ENCODE peak calls at places on chromosome 2, in eight cellular contexts. One of them, this sample, is unnamed.
A peak's percentile ranks its signal among the peaks of the same experiment; 100 is the strongest.

GRCh38 chr2:147464737-147465437 is 379.9 kb upstream of the ACVR2A start:
- DNase-seq in HT1080: no peak
- DNase-seq in stimulated activated CD4-positive, alpha-beta T cell treated with anti-CD3 and anti-CD28 coated beads, Interleukin-2, amount 100 ng/mL, for 48 hours: no peak
- DNase-seq in RWPE1: peak; percentile 23
- DNase-seq in iPS DF 6.9: no peak
- DNase-seq in fibroblast of mammary gland: no peak
- DNase-seq in HCT116: no peak
- DNase-seq in NCI-H774: no peak
- DNase-seq in this sample: no peak

GRCh38 chr2:157777425-157777824 is 98.7 kb downstream of the ACVR1 start:
- DNase-seq in HT1080: peak; percentile 48
- DNase-seq in stimulated activated CD4-positive, alpha-beta T cell treated with anti-CD3 and anti-CD28 coated beads, Interleukin-2, amount 100 ng/mL, for 48 hours: peak; percentile 30
- DNase-seq in RWPE1: peak; percentile 54
- DNase-seq in iPS DF 6.9: no peak
- DNase-seq in fibroblast of mammary gland: peak; percentile 71
- DNase-seq in HCT116: peak; percentile 28
- DNase-seq in NCI-H774: peak; percentile 2
- DNase-seq in this sample: no peak

GRCh38 chr2:203097735-203098134 is 83.1 kb downstream of the NBEAL1 start:
- DNase-seq in HT1080: no peak
- DNase-seq in stimulated activated CD4-positive, alpha-beta T cell treated with anti-CD3 and anti-CD28 coated beads, Interleukin-2, amount 100 ng/mL, for 48 hours: no peak
- DNase-seq in RWPE1: no peak
- DNase-seq in iPS DF 6.9: no peak
- DNase-seq in fibroblast of mammary gland: peak; percentile 23
- DNase-seq in HCT116: peak; percentile 12
- DNase-seq in NCI-H774: no peak
- DNase-seq in this sample: no peak

GRCh38 chr2:135974036-135974435 is 11.4 kb downstream of the DARS1 start:
- DNase-seq in HT1080: no peak
- DNase-seq in stimulated activated CD4-positive, alpha-beta T cell treated with anti-CD3 and anti-CD28 coated beads, Interleukin-2, amount 100 ng/mL, for 48 hours: no peak
- DNase-seq in RWPE1: no peak
- DNase-seq in iPS DF 6.9: no peak
- DNase-seq in fibroblast of mammary gland: no peak
- DNase-seq in HCT116: no peak
- DNase-seq in NCI-H774: no peak
- DNase-seq in this sample: no peak

GRCh38 chr2:137900421-137901141 is 63.7 kb upstream of the HNMT start:
- DNase-seq in HT1080: no peak
- DNase-seq in stimulated activated CD4-positive, alpha-beta T cell treated with anti-CD3 and anti-CD28 coated beads, Interleukin-2, amount 100 ng/mL, for 48 hours: no peak
- DNase-seq in RWPE1: no peak
- DNase-seq in iPS DF 6.9: no peak
- DNase-seq in fibroblast of mammary gland: no peak
- DNase-seq in HCT116: no peak
- DNase-seq in NCI-H774: no peak
- DNase-seq in this sample: no peak

GRCh38 chr2:14673351-14673875 is 40.9 kb downstream of the LRATD1 start:
- DNase-seq in HT1080: peak; percentile 20
- DNase-seq in stimulated activated CD4-positive, alpha-beta T cell treated with anti-CD3 and anti-CD28 coated beads, Interleukin-2, amount 100 ng/mL, for 48 hours: no peak
- DNase-seq in RWPE1: no peak
- DNase-seq in iPS DF 6.9: no peak
- DNase-seq in fibroblast of mammary gland: peak; percentile 1
- DNase-seq in HCT116: no peak
- DNase-seq in NCI-H774: no peak
- DNase-seq in this sample: no peak

GRCh38 chr2:38898256-38898655 is 8.6 kb downstream of the ARHGEF33 start:
- DNase-seq in HT1080: peak; percentile 39
- DNase-seq in stimulated activated CD4-positive, alpha-beta T cell treated with anti-CD3 and anti-CD28 coated beads, Interleukin-2, amount 100 ng/mL, for 48 hours: no peak
- DNase-seq in RWPE1: no peak
- DNase-seq in iPS DF 6.9: no peak
- DNase-seq in fibroblast of mammary gland: peak; percentile 20
- DNase-seq in HCT116: no peak
- DNase-seq in NCI-H774: no peak
- DNase-seq in this sample: no peak

GRCh38 chr2:47119001-47119400 is 36.1 kb downstream of the STPG4 start:
- DNase-seq in HT1080: peak; percentile 81
- DNase-seq in stimulated activated CD4-positive, alpha-beta T cell treated with anti-CD3 and anti-CD28 coated beads, Interleukin-2, amount 100 ng/mL, for 48 hours: no peak
- DNase-seq in RWPE1: peak; percentile 56
- DNase-seq in iPS DF 6.9: no peak
- DNase-seq in fibroblast of mammary gland: peak; percentile 89
- DNase-seq in HCT116: no peak
- DNase-seq in NCI-H774: no peak
- DNase-seq in this sample: no peak

GRCh38 chr2:98911126-98911375 is 25.0 kb downstream of the CRACDL start:
- DNase-seq in HT1080: no peak
- DNase-seq in stimulated activated CD4-positive, alpha-beta T cell treated with anti-CD3 and anti-CD28 coated beads, Interleukin-2, amount 100 ng/mL, for 48 hours: no peak
- DNase-seq in RWPE1: no peak
- DNase-seq in iPS DF 6.9: no peak
- DNase-seq in fibroblast of mammary gland: no peak
- DNase-seq in HCT116: no peak
- DNase-seq in NCI-H774: no peak
- DNase-seq in this sample: no peak

GRCh38 chr2:216394888-216395287 is 17.4 kb upstream of the SMARCAL1 start:
- DNase-seq in HT1080: no peak
- DNase-seq in stimulated activated CD4-positive, alpha-beta T cell treated with anti-CD3 and anti-CD28 coated beads, Interleukin-2, amount 100 ng/mL, for 48 hours: no peak
- DNase-seq in RWPE1: no peak
- DNase-seq in iPS DF 6.9: no peak
- DNase-seq in fibroblast of mammary gland: no peak
- DNase-seq in HCT116: no peak
- DNase-seq in NCI-H774: no peak
- DNase-seq in this sample: no peak

GRCh38 chr2:41998201-41998781 is 49.5 kb upstream of the PKDCC start:
- DNase-seq in HT1080: no peak
- DNase-seq in stimulated activated CD4-positive, alpha-beta T cell treated with anti-CD3 and anti-CD28 coated beads, Interleukin-2, amount 100 ng/mL, for 48 hours: no peak
- DNase-seq in RWPE1: no peak
- DNase-seq in iPS DF 6.9: no peak
- DNase-seq in fibroblast of mammary gland: no peak
- DNase-seq in HCT116: no peak
- DNase-seq in NCI-H774: no peak
- DNase-seq in this sample: no peak

GRCh38 chr2:65112630-65113029 is 17.3 kb downstream of the RAB1A start:
- DNase-seq in HT1080: no peak
- DNase-seq in stimulated activated CD4-positive, alpha-beta T cell treated with anti-CD3 and anti-CD28 coated beads, Interleukin-2, amount 100 ng/mL, for 48 hours: no peak
- DNase-seq in RWPE1: no peak
- DNase-seq in iPS DF 6.9: no peak
- DNase-seq in fibroblast of mammary gland: no peak
- DNase-seq in HCT116: no peak
- DNase-seq in NCI-H774: no peak
- DNase-seq in this sample: no peak

GRCh38 chr2:176193048-176193447 is 4.6 kb downstream of the HOXD1 start:
- DNase-seq in HT1080: no peak
- DNase-seq in stimulated activated CD4-positive, alpha-beta T cell treated with anti-CD3 and anti-CD28 coated beads, Interleukin-2, amount 100 ng/mL, for 48 hours: no peak
- DNase-seq in RWPE1: no peak
- DNase-seq in iPS DF 6.9: no peak
- DNase-seq in fibroblast of mammary gland: no peak
- DNase-seq in HCT116: no peak
- DNase-seq in NCI-H774: no peak
- DNase-seq in this sample: no peak

GRCh38 chr2:16756831-16757644 is 91.4 kb upstream of the CYRIA start:
- DNase-seq in HT1080: peak; percentile 61
- DNase-seq in stimulated activated CD4-positive, alpha-beta T cell treated with anti-CD3 and anti-CD28 coated beads, Interleukin-2, amount 100 ng/mL, for 48 hours: peak; percentile 64
- DNase-seq in RWPE1: peak; percentile 70
- DNase-seq in iPS DF 6.9: peak; percentile 52
- DNase-seq in fibroblast of mammary gland: peak; percentile 70
- DNase-seq in HCT116: peak; percentile 37
- DNase-seq in NCI-H774: peak; percentile 48
- DNase-seq in this sample: peak; percentile 63

GRCh38 chr2:9110893-9111569 is 95.6 kb upstream of the ASAP2 start:
- DNase-seq in HT1080: peak; percentile 53
- DNase-seq in stimulated activated CD4-positive, alpha-beta T cell treated with anti-CD3 and anti-CD28 coated beads, Interleukin-2, amount 100 ng/mL, for 48 hours: no peak
- DNase-seq in RWPE1: no peak
- DNase-seq in iPS DF 6.9: peak; percentile 70
- DNase-seq in fibroblast of mammary gland: peak; percentile 28
- DNase-seq in HCT116: no peak
- DNase-seq in NCI-H774: no peak
- DNase-seq in this sample: peak; percentile 83

GRCh38 chr2:179273461-179273962 is 8.9 kb upstream of the SESTD1 start:
- DNase-seq in HT1080: no peak
- DNase-seq in stimulated activated CD4-positive, alpha-beta T cell treated with anti-CD3 and anti-CD28 coated beads, Interleukin-2, amount 100 ng/mL, for 48 hours: no peak
- DNase-seq in RWPE1: no peak
- DNase-seq in iPS DF 6.9: no peak
- DNase-seq in fibroblast of mammary gland: no peak
- DNase-seq in HCT116: no peak
- DNase-seq in NCI-H774: peak; percentile 64
- DNase-seq in this sample: no peak

GRCh38 chr2:129300456-129300855 is 679.0 kb upstream of the RAB6C start:
- DNase-seq in HT1080: no peak
- DNase-seq in stimulated activated CD4-positive, alpha-beta T cell treated with anti-CD3 and anti-CD28 coated beads, Interleukin-2, amount 100 ng/mL, for 48 hours: no peak
- DNase-seq in RWPE1: no peak
- DNase-seq in iPS DF 6.9: no peak
- DNase-seq in fibroblast of mammary gland: no peak
- DNase-seq in HCT116: no peak
- DNase-seq in NCI-H774: no peak
- DNase-seq in this sample: no peak

GRCh38 chr2:12556762-12557161 is 160.0 kb upstream of the TRIB2 start:
- DNase-seq in HT1080: peak; percentile 88
- DNase-seq in stimulated activated CD4-positive, alpha-beta T cell treated with anti-CD3 and anti-CD28 coated beads, Interleukin-2, amount 100 ng/mL, for 48 hours: no peak
- DNase-seq in RWPE1: no peak
- DNase-seq in iPS DF 6.9: no peak
- DNase-seq in fibroblast of mammary gland: peak; percentile 68
- DNase-seq in HCT116: no peak
- DNase-seq in NCI-H774: no peak
- DNase-seq in this sample: no peak

GRCh38 chr2:96913398-96914202 is 43.7 kb upstream of the SEMA4C start:
- DNase-seq in HT1080: no peak
- DNase-seq in stimulated activated CD4-positive, alpha-beta T cell treated with anti-CD3 and anti-CD28 coated beads, Interleukin-2, amount 100 ng/mL, for 48 hours: peak; percentile 45
- DNase-seq in RWPE1: no peak
- DNase-seq in iPS DF 6.9: no peak
- DNase-seq in fibroblast of mammary gland: no peak
- DNase-seq in HCT116: no peak
- DNase-seq in NCI-H774: no peak
- DNase-seq in this sample: no peak

GRCh38 chr2:234128606-234129005 is 78.1 kb downstream of the SPP2 start:
- DNase-seq in HT1080: no peak
- DNase-seq in stimulated activated CD4-positive, alpha-beta T cell treated with anti-CD3 and anti-CD28 coated beads, Interleukin-2, amount 100 ng/mL, for 48 hours: no peak
- DNase-seq in RWPE1: no peak
- DNase-seq in iPS DF 6.9: no peak
- DNase-seq in fibroblast of mammary gland: no peak
- DNase-seq in HCT116: no peak
- DNase-seq in NCI-H774: no peak
- DNase-seq in this sample: no peak

GRCh38 chr2:45009303-45009927 is at the start of gene SIX2:
- DNase-seq in HT1080: peak; percentile 98
- DNase-seq in stimulated activated CD4-positive, alpha-beta T cell treated with anti-CD3 and anti-CD28 coated beads, Interleukin-2, amount 100 ng/mL, for 48 hours: no peak
- DNase-seq in RWPE1: peak; percentile 99
- DNase-seq in iPS DF 6.9: peak; percentile 79
- DNase-seq in fibroblast of mammary gland: peak; percentile 96
- DNase-seq in HCT116: peak; percentile 85
- DNase-seq in NCI-H774: peak; percentile 95
- DNase-seq in this sample: peak; percentile 98

GRCh38 chr2:189024861-189025618 is 50.9 kb downstream of the COL3A1 start:
- DNase-seq in HT1080: no peak
- DNase-seq in stimulated activated CD4-positive, alpha-beta T cell treated with anti-CD3 and anti-CD28 coated beads, Interleukin-2, amount 100 ng/mL, for 48 hours: no peak
- DNase-seq in RWPE1: no peak
- DNase-seq in iPS DF 6.9: peak; percentile 13
- DNase-seq in fibroblast of mammary gland: peak; percentile 53
- DNase-seq in HCT116: peak; percentile 23
- DNase-seq in NCI-H774: no peak
- DNase-seq in this sample: no peak

GRCh38 chr2:210303498-210303897 is 11.5 kb downstream of the MYL1 start:
- DNase-seq in HT1080: no peak
- DNase-seq in stimulated activated CD4-positive, alpha-beta T cell treated with anti-CD3 and anti-CD28 coated beads, Interleukin-2, amount 100 ng/mL, for 48 hours: no peak
- DNase-seq in RWPE1: no peak
- DNase-seq in iPS DF 6.9: no peak
- DNase-seq in fibroblast of mammary gland: no peak
- DNase-seq in HCT116: no peak
- DNase-seq in NCI-H774: no peak
- DNase-seq in this sample: no peak

GRCh38 chr2:241802421-241802749 is 6.6 kb upstream of the NEU4 start:
- DNase-seq in HT1080: no peak
- DNase-seq in stimulated activated CD4-positive, alpha-beta T cell treated with anti-CD3 and anti-CD28 coated beads, Interleukin-2, amount 100 ng/mL, for 48 hours: no peak
- DNase-seq in RWPE1: no peak
- DNase-seq in iPS DF 6.9: no peak
- DNase-seq in fibroblast of mammary gland: no peak
- DNase-seq in HCT116: no peak
- DNase-seq in NCI-H774: no peak
- DNase-seq in this sample: no peak

GRCh38 chr2:237264480-237265219 is 149.3 kb downstream of the COL6A3 start:
- DNase-seq in HT1080: peak; percentile 97
- DNase-seq in stimulated activated CD4-positive, alpha-beta T cell treated with anti-CD3 and anti-CD28 coated beads, Interleukin-2, amount 100 ng/mL, for 48 hours: no peak
- DNase-seq in RWPE1: no peak
- DNase-seq in iPS DF 6.9: no peak
- DNase-seq in fibroblast of mammary gland: peak; percentile 99
- DNase-seq in HCT116: no peak
- DNase-seq in NCI-H774: no peak
- DNase-seq in this sample: no peak

GRCh38 chr2:112157472-112157871 is 19.3 kb downstream of the FBLN7 start:
- DNase-seq in HT1080: no peak
- DNase-seq in stimulated activated CD4-positive, alpha-beta T cell treated with anti-CD3 and anti-CD28 coated beads, Interleukin-2, amount 100 ng/mL, for 48 hours: no peak
- DNase-seq in RWPE1: no peak
- DNase-seq in iPS DF 6.9: no peak
- DNase-seq in fibroblast of mammary gland: no peak
- DNase-seq in HCT116: no peak
- DNase-seq in NCI-H774: no peak
- DNase-seq in this sample: no peak

GRCh38 chr2:152395132-152396024 is 60.4 kb downstream of the FMNL2 start:
- DNase-seq in HT1080: no peak
- DNase-seq in stimulated activated CD4-positive, alpha-beta T cell treated with anti-CD3 and anti-CD28 coated beads, Interleukin-2, amount 100 ng/mL, for 48 hours: no peak
- DNase-seq in RWPE1: no peak
- DNase-seq in iPS DF 6.9: no peak
- DNase-seq in fibroblast of mammary gland: peak; percentile 73
- DNase-seq in HCT116: no peak
- DNase-seq in NCI-H774: no peak
- DNase-seq in this sample: no peak

GRCh38 chr2:148888003-148888501 is 13.0 kb downstream of the KIF5C start:
- DNase-seq in HT1080: no peak
- DNase-seq in stimulated activated CD4-positive, alpha-beta T cell treated with anti-CD3 and anti-CD28 coated beads, Interleukin-2, amount 100 ng/mL, for 48 hours: no peak
- DNase-seq in RWPE1: no peak
- DNase-seq in iPS DF 6.9: no peak
- DNase-seq in fibroblast of mammary gland: no peak
- DNase-seq in HCT116: no peak
- DNase-seq in NCI-H774: peak; percentile 8
- DNase-seq in this sample: no peak

GRCh38 chr2:105604938-105605337 is 139.8 kb upstream of the NCK2 start:
- DNase-seq in HT1080: peak; percentile 10
- DNase-seq in stimulated activated CD4-positive, alpha-beta T cell treated with anti-CD3 and anti-CD28 coated beads, Interleukin-2, amount 100 ng/mL, for 48 hours: no peak
- DNase-seq in RWPE1: no peak
- DNase-seq in iPS DF 6.9: no peak
- DNase-seq in fibroblast of mammary gland: no peak
- DNase-seq in HCT116: no peak
- DNase-seq in NCI-H774: no peak
- DNase-seq in this sample: no peak

This sample was measured in PC-9.